ENCODE peak calls at places on chromosomes 13 and 19, in eight cellular contexts. One of them, this sample, is unnamed.

GRCh38 chr13:31965361-31966066 is 66.1 kb upstream of the FRY start:
- DNase-seq in A673: no peak
- DNase-seq in HAP-1: no peak
- DNase-seq in body of pancreas: peak; percentile 46
- DNase-seq in thoracic aorta: no peak
- DNase-seq in astrocyte: peak; percentile 62
- DNase-seq in suprapubic skin: no peak
- DNase-seq in heart right ventricle: no peak
- DNase-seq in this sample: no peak

GRCh38 chr19:40962460-40962961 is 28.6 kb upstream of the CYP2B6 start:
- DNase-seq in suprapubic skin: no peak
- DNase-seq in thoracic aorta: no peak
- DNase-seq in astrocyte: peak; percentile 3
- DNase-seq in heart right ventricle: no peak
- DNase-seq in body of pancreas: no peak
- DNase-seq in HAP-1: no peak
- DNase-seq in A673: no peak
- DNase-seq in this sample: no peak

GRCh38 chr19:47446534-47447469 is 24.9 kb downstream of the SLC8A2 start:
- DNase-seq in A673: peak; percentile 59
- DNase-seq in HAP-1: peak; percentile 25
- DNase-seq in thoracic aorta: no peak
- DNase-seq in astrocyte: no peak
- DNase-seq in heart right ventricle: no peak
- DNase-seq in body of pancreas: no peak
- DNase-seq in suprapubic skin: no peak
- DNase-seq in this sample: peak; percentile 66

GRCh38 chr19:4933528-4933927 is 24.2 kb downstream of the UHRF1 start:
- DNase-seq in heart right ventricle: no peak
- DNase-seq in suprapubic skin: no peak
- DNase-seq in astrocyte: peak; percentile 37
- DNase-seq in thoracic aorta: no peak
- DNase-seq in body of pancreas: peak; percentile 41
- DNase-seq in HAP-1: no peak
- DNase-seq in A673: no peak
- DNase-seq in this sample: no peak

GRCh38 chr13:32555613-32556012 is 17.0 kb upstream of the N4BP2L2 start:
- DNase-seq in A673: no peak
- DNase-seq in HAP-1: no peak
- DNase-seq in body of pancreas: no peak
- DNase-seq in suprapubic skin: no peak
- DNase-seq in thoracic aorta: no peak
- DNase-seq in heart right ventricle: no peak
- DNase-seq in astrocyte: no peak
- DNase-seq in this sample: no peak

GRCh38 chr13:20798027-20798426 is 24.3 kb upstream of the EEF1AKMT1 start:
- DNase-seq in body of pancreas: no peak
- DNase-seq in astrocyte: no peak
- DNase-seq in heart right ventricle: no peak
- DNase-seq in suprapubic skin: no peak
- DNase-seq in thoracic aorta: no peak
- DNase-seq in A673: no peak
- DNase-seq in HAP-1: no peak
- DNase-seq in this sample: no peak

GRCh38 chr19:31297991-31298390 is 51.2 kb downstream of the TSHZ3 start:
- DNase-seq in heart right ventricle: no peak
- DNase-seq in A673: no peak
- DNase-seq in thoracic aorta: no peak
- DNase-seq in suprapubic skin: no peak
- DNase-seq in astrocyte: no peak
- DNase-seq in body of pancreas: no peak
- DNase-seq in HAP-1: no peak
- DNase-seq in this sample: no peak

GRCh38 chr13:33205804-33206221 is 79.7 kb downstream of the STARD13 start:
- DNase-seq in body of pancreas: peak; percentile 55
- DNase-seq in HAP-1: no peak
- DNase-seq in suprapubic skin: no peak
- DNase-seq in thoracic aorta: no peak
- DNase-seq in A673: peak; percentile 90
- DNase-seq in astrocyte: no peak
- DNase-seq in heart right ventricle: peak; percentile 39
- DNase-seq in this sample: no peak

GRCh38 chr13:98406475-98406874 is 170.4 kb downstream of the STK24 start:
- DNase-seq in A673: no peak
- DNase-seq in HAP-1: no peak
- DNase-seq in heart right ventricle: no peak
- DNase-seq in thoracic aorta: no peak
- DNase-seq in suprapubic skin: no peak
- DNase-seq in body of pancreas: peak; percentile 17
- DNase-seq in astrocyte: no peak
- DNase-seq in this sample: no peak

GRCh38 chr13:52851153-52851962 is 2.9 kb upstream of the PCDH8 start:
- DNase-seq in body of pancreas: peak; percentile 12
- DNase-seq in thoracic aorta: no peak
- DNase-seq in heart right ventricle: peak; percentile 29
- DNase-seq in astrocyte: no peak
- DNase-seq in HAP-1: peak; percentile 83
- DNase-seq in A673: peak; percentile 64
- DNase-seq in suprapubic skin: no peak
- DNase-seq in this sample: peak; percentile 44

GRCh38 chr19:55169136-55169535 is 2.7 kb upstream of the DNAAF3 start:
- DNase-seq in body of pancreas: no peak
- DNase-seq in thoracic aorta: no peak
- DNase-seq in heart right ventricle: no peak
- DNase-seq in suprapubic skin: no peak
- DNase-seq in A673: no peak
- DNase-seq in astrocyte: no peak
- DNase-seq in HAP-1: no peak
- DNase-seq in this sample: no peak

GRCh38 chr13:101640797-101641400 is 188.4 kb downstream of the ITGBL1 start:
- DNase-seq in astrocyte: peak; percentile 82
- DNase-seq in thoracic aorta: no peak
- DNase-seq in heart right ventricle: no peak
- DNase-seq in HAP-1: peak; percentile 43
- DNase-seq in suprapubic skin: no peak
- DNase-seq in A673: peak; percentile 74
- DNase-seq in body of pancreas: no peak
- DNase-seq in this sample: no peak

GRCh38 chr13:96033220-96034015 is 19.8 kb downstream of the UGGT2 start:
- DNase-seq in heart right ventricle: no peak
- DNase-seq in A673: no peak
- DNase-seq in HAP-1: no peak
- DNase-seq in body of pancreas: no peak
- DNase-seq in suprapubic skin: no peak
- DNase-seq in thoracic aorta: no peak
- DNase-seq in astrocyte: no peak
- DNase-seq in this sample: no peak

GRCh38 chr13:86986448-86986847 is 684.7 kb upstream of the SLITRK5 start:
- DNase-seq in thoracic aorta: no peak
- DNase-seq in astrocyte: peak; percentile 59
- DNase-seq in body of pancreas: no peak
- DNase-seq in suprapubic skin: no peak
- DNase-seq in HAP-1: no peak
- DNase-seq in heart right ventricle: no peak
- DNase-seq in A673: no peak
- DNase-seq in this sample: no peak

GRCh38 chr19:2609389-2610116 is 92.9 kb downstream of the GNG7 start:
- DNase-seq in body of pancreas: peak; percentile 1
- DNase-seq in thoracic aorta: no peak
- DNase-seq in heart right ventricle: no peak
- DNase-seq in A673: no peak
- DNase-seq in astrocyte: no peak
- DNase-seq in HAP-1: no peak
- DNase-seq in suprapubic skin: no peak
- DNase-seq in this sample: no peak

DNA sequence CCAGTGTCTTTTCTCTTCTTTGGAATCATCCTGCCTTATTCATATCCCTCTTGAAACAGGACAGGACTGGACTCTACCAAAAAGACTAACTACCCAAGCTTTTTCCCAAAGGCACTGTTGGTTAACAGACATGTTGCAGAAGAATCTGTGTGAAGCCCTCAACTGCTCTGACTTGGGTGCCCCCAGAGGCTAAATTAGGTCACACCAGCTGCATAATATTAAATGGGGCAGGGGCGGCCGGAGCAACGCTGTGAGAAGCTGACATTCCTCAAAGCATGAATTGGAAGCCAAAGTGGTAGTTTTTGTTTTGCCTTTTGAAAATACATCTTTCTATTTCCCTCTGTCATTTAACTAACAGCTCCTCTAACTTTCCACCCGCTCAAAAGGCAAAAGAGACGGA is 185.9 kb downstream of the LHFPL6 start:
- DNase-seq in astrocyte: no peak
- DNase-seq in A673: peak; percentile 56
- DNase-seq in heart right ventricle: no peak
- DNase-seq in HAP-1: peak; percentile 67
- DNase-seq in thoracic aorta: no peak
- DNase-seq in body of pancreas: no peak
- DNase-seq in suprapubic skin: no peak
- DNase-seq in this sample: no peak
- H3K4me1 ChIP-seq in astrocyte: peaks cover 11% of the 10 kb centered on the region
- H3K4me1 ChIP-seq in A673: peaks cover 84% of the 10 kb centered on the region
- H3K4me1 ChIP-seq in heart right ventricle: peaks cover 56% of the 10 kb centered on the region
- H3K4me1 ChIP-seq in HAP-1: peaks cover 40% of the 10 kb centered on the region
- H3K4me1 ChIP-seq in thoracic aorta: peaks cover 51% of the 10 kb centered on the region
- H3K4me1 ChIP-seq in body of pancreas: no peaks in the 10 kb centered on the region
- H3K4me1 ChIP-seq in suprapubic skin: peaks cover 22% of the 10 kb centered on the region
- H3K4me1 ChIP-seq in this sample: no peaks in the 10 kb centered on the region

GRCh38 chr13:72530471-72530870 is 197.0 kb downstream of the MZT1 start:
- DNase-seq in thoracic aorta: no peak
- DNase-seq in HAP-1: no peak
- DNase-seq in body of pancreas: no peak
- DNase-seq in astrocyte: peak; percentile 60
- DNase-seq in heart right ventricle: no peak
- DNase-seq in suprapubic skin: no peak
- DNase-seq in A673: no peak
- DNase-seq in this sample: no peak
- H3K4me3 ChIP-seq in thoracic aorta: no peak overlapping the region
- H3K4me3 ChIP-seq in HAP-1: no peak overlapping the region
- H3K4me3 ChIP-seq in body of pancreas: no peak overlapping the region
- H3K4me3 ChIP-seq in astrocyte: no peak overlapping the region
- H3K4me3 ChIP-seq in heart right ventricle: no peak overlapping the region
- H3K4me3 ChIP-seq in suprapubic skin: no peak overlapping the region
- H3K4me3 ChIP-seq in A673: no peak overlapping the region
- H3K4me3 ChIP-seq in this sample: no peak overlapping the region

DNA sequence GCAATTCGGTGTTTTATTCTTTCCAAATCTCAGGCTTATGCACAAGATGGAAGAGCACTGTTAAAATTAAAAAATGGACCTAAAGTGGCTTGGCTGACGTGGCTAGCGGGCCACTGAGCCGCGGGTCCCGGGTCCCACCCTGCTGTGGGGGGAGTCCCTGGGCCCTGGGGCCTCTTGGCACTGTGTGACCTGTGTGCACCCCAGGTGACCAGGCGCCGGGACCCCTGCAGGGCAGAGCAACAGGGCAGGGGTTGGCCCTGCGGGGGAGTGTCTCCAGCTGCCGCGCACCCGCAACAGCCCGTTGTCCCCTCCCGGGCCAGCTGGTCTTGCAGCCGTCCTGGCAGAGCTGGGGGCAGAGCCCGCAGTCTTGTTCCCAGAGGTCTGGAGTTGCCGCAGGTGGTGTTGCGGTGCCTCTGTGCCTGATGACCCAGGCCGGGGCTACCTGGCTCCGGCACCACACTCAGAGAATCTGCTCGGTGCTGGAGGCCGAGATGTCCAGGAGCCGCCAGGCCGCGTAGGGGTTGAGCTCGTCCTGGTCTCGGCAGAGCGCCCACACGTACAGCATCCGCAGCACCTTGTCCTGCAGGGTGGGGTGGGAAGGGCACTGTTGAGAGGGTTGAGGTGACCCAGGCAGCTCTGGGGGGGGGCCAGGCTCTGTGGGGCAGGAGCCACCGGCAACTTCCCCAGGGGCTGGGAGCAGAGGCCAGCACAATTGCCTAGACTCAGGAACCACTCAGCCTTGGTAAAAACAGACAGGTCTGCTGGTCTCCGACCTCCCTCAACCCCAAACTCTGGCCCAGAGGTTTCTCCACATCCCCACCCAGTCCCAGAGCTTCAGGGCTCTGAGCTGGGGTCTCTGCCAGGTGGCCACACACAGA is 1.0 kb upstream of the CTXN1 start:
- DNase-seq in thoracic aorta: no peak
- DNase-seq in body of pancreas: no peak
- DNase-seq in HAP-1: no peak
- DNase-seq in heart right ventricle: no peak
- DNase-seq in astrocyte: no peak
- DNase-seq in A673: no peak
- DNase-seq in suprapubic skin: no peak
- DNase-seq in this sample: no peak
- H3K4me1 ChIP-seq in thoracic aorta: peaks cover 65% of the 10 kb centered on the region
- H3K4me1 ChIP-seq in body of pancreas: peaks cover 31% of the 10 kb centered on the region
- H3K4me1 ChIP-seq in HAP-1: peaks cover 9% of the 10 kb centered on the region
- H3K4me1 ChIP-seq in heart right ventricle: peaks cover 45% of the 10 kb centered on the region
- H3K4me1 ChIP-seq in astrocyte: peaks cover 32% of the 10 kb centered on the region
- H3K4me1 ChIP-seq in A673: peaks cover 43% of the 10 kb centered on the region
- H3K4me1 ChIP-seq in suprapubic skin: peaks cover 73% of the 10 kb centered on the region
- H3K4me1 ChIP-seq in this sample: no peaks in the 10 kb centered on the region

GRCh38 chr19:34502582-34503545 is 21.3 kb downstream of the WTIP start:
- DNase-seq in astrocyte: no peak
- DNase-seq in thoracic aorta: no peak
- DNase-seq in body of pancreas: no peak
- DNase-seq in HAP-1: no peak
- DNase-seq in heart right ventricle: no peak
- DNase-seq in A673: no peak
- DNase-seq in suprapubic skin: peak; percentile 72
- DNase-seq in this sample: no peak

GRCh38 chr19:34501339-34502320 is 20.1 kb downstream of the WTIP start:
- DNase-seq in suprapubic skin: peak; percentile 94
- DNase-seq in heart right ventricle: peak; percentile 92
- DNase-seq in A673: peak; percentile 92
- DNase-seq in body of pancreas: peak; percentile 92
- DNase-seq in HAP-1: peak; percentile 62
- DNase-seq in astrocyte: peak; percentile 66
- DNase-seq in thoracic aorta: peak; percentile 79
- DNase-seq in this sample: peak; percentile 94

GRCh38 chr19:34499155-34499834 is 17.7 kb downstream of the WTIP start:
- DNase-seq in body of pancreas: no peak
- DNase-seq in suprapubic skin: peak; percentile 6
- DNase-seq in HAP-1: no peak
- DNase-seq in astrocyte: no peak
- DNase-seq in thoracic aorta: no peak
- DNase-seq in A673: no peak
- DNase-seq in heart right ventricle: no peak
- DNase-seq in this sample: no peak

GRCh38 chr19:34503546-34504272 is 22.2 kb downstream of the WTIP start:
- DNase-seq in A673: no peak
- DNase-seq in suprapubic skin: no peak
- DNase-seq in HAP-1: no peak
- DNase-seq in heart right ventricle: no peak
- DNase-seq in astrocyte: no peak
- DNase-seq in body of pancreas: no peak
- DNase-seq in thoracic aorta: no peak
- DNase-seq in this sample: no peak

DNA sequence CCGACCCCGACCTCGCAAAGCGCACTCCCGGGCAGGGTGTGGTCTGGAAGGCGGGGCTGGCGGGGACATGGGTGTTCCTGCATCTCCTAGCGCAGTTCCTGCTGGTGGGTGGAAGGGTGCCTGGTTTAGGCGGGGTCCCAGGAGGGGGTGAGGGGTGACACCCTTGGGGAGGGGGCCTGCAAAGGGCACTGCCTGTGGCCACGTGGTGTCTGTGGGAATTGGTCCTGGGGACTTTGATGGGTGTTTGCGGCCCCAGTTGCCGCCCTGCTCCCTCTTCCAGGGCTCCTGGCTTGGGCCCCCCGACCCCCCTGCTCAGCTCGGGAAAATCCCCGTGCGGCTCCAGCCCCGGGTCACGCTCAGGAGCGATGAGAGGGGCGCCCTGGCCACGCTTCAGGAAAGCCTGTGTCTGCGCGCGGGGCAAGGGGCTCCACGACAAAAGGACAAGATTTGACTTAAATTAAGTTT is 19.1 kb downstream of the WTIP start:
- DNase-seq in HAP-1: no peak
- DNase-seq in body of pancreas: no peak
- DNase-seq in heart right ventricle: no peak
- DNase-seq in astrocyte: no peak
- DNase-seq in A673: no peak
- DNase-seq in suprapubic skin: peak; percentile 74
- DNase-seq in thoracic aorta: no peak
- DNase-seq in this sample: no peak
- H3K4me3 ChIP-seq in HAP-1: no peak overlapping the region
- H3K4me3 ChIP-seq in body of pancreas: no peak overlapping the region
- H3K4me3 ChIP-seq in heart right ventricle: no peak overlapping the region
- H3K4me3 ChIP-seq in astrocyte: no peak overlapping the region
- H3K4me3 ChIP-seq in A673: no peak overlapping the region
- H3K4me3 ChIP-seq in suprapubic skin: no peak overlapping the region
- H3K4me3 ChIP-seq in thoracic aorta: no peak overlapping the region
- H3K4me3 ChIP-seq in this sample: no peak overlapping the region